ENCODE peak calls at places on chromosome X, in seven cellular contexts. Z is NCI-H1417, N is ACHN, E is GM03348, G is glutamatergic neuron, X is skeletal muscle cell, L is neural crest cell. Q is an unnamed sample.

GRCh38 chrX:136752796-136753195 is 27.9 kb downstream of the ARHGEF6 start:
- DNase-seq in Z (no peak), E (peak), L (no peak), N (peak), G (no peak), X (no peak), Q (no peak)

GRCh38 chrX:1041051-1041450 is 171.4 kb downstream of the CRLF2 start:
- DNase-seq in Z (no peak), E (no peak), X (no peak), N (no peak), L (no peak), G (no peak), Q (no peak)

GRCh38 chrX:33970028-33970932 is 161.8 kb downstream of the FAM47A start:
- DNase-seq in E (no peak), L (no peak), N (no peak), Z (no peak), X (no peak), G (no peak), Q (no peak)

GRCh38 chrX:2177541-2177940 is 323.2 kb downstream of the DHRSX start:
- DNase-seq in L (no peak), G (no peak), X (no peak), Z (no peak), E (no peak), N (no peak), Q (no peak)

GRCh38 chrX:150363561-150364346 is 637 bp downstream of the MAMLD1 start:
- DNase-seq in E (peak), L (peak), Z (peak), N (peak), X (no peak), G (peak), Q (no peak)

GRCh38 chrX:53556868-53557267 is 122.7 kb upstream of the HSD17B10 start:
- DNase-seq in E (no peak), Z (no peak), N (no peak), X (no peak), L (no peak), G (no peak), Q (no peak)

GRCh38 chrX:47643926-47644325 is 6.4 kb downstream of the ELK1 start:
- DNase-seq in L (no peak), Z (no peak), X (no peak), E (peak), N (no peak), G (no peak), Q (no peak)

GRCh38 chrX:152480269-152481212 is 29.4 kb upstream of the GABRA3 start:
- DNase-seq in Z (no peak), G (no peak), L (no peak), E (no peak), N (no peak), X (no peak), Q (no peak)

GRCh38 chrX:19342331-19342906 is 1.3 kb upstream of the PDHA1 start:
- DNase-seq in Z (no peak), N (no peak), E (no peak), X (no peak), L (no peak), G (no peak), Q (no peak)

GRCh38 chrX:78199851-78200250 is 60.4 kb upstream of the TAF9B start:
- DNase-seq in N (peak), E (peak), L (no peak), G (no peak), Z (no peak), X (no peak), Q (peak)

GRCh38 chrX:40418413-40419195 is 162.2 kb upstream of the ATP6AP2 start:
- DNase-seq in Z (no peak), N (peak), X (no peak), G (no peak), E (no peak), L (no peak), Q (no peak)

GRCh38 chrX:55011294-55011693 is 11.1 kb downstream of the APEX2 start:
- DNase-seq in X (no peak), E (peak), N (no peak), Z (no peak), L (no peak), G (no peak), Q (no peak)

Q was measured in GM13976.